ENCODE peak calls at places on chromosomes 3 and 15, in six cellular contexts. Q is brain microvascular endothelial cell, F is neuronal stem cell, W is K562, H is HFF-Myc, S is thyroid gland. C is an unnamed sample.

GRCh38 chr3:113557374-113557773 is 25.0 kb downstream of the SIDT1 start:
- DNase-seq in F (no peak), H (peak), W (no peak), S (no peak), Q (peak), C (no peak)

GRCh38 chr3:123290962-123291361 is 89.2 kb downstream of the SEC22A start:
- DNase-seq in F (no peak), Q (no peak), S (no peak), W (no peak), H (no peak), C (no peak)

GRCh38 chr3:36876181-36876936 is 68.5 kb downstream of the TRANK1 start:
- DNase-seq in S (no peak), H (no peak), Q (no peak), W (peak), F (no peak), C (no peak)

GRCh38 chr3:8488436-8488835 is 13.2 kb upstream of the LMCD1 start:
- DNase-seq in Q (no peak), H (no peak), S (no peak), W (no peak), F (no peak), C (no peak)

GRCh38 chr3:168116279-168116678 is 20.6 kb upstream of the GOLIM4 start:
- DNase-seq in Q (no peak), F (no peak), S (peak), H (no peak), W (peak), C (no peak)

GRCh38 chr3:189270248-189270832 is 98.6 kb downstream of the TPRG1 start:
- DNase-seq in F (no peak), S (peak), Q (peak), H (peak), W (no peak), C (peak)

GRCh38 chr15:62603757-62604156 is 438.7 kb upstream of the C2CD4B start:
- DNase-seq in H (no peak), W (no peak), Q (no peak), S (no peak), F (no peak), C (peak)

GRCh38 chr3:196273655-196274054 is 13.9 kb downstream of the PCYT1A start:
- DNase-seq in F (no peak), Q (no peak), W (no peak), S (no peak), H (no peak), C (no peak)

GRCh38 chr3:55485208-55485791 is 1.8 kb downstream of the WNT5A start:
- DNase-seq in W (peak), F (peak), Q (peak), S (peak), H (no peak), C (peak)

GRCh38 chr3:46901591-46902187 is 24.2 kb downstream of the PTH1R start:
- DNase-seq in S (no peak), F (no peak), W (no peak), Q (no peak), H (no peak), C (no peak)

GRCh38 chr3:28867836-28868235 is 413.0 kb upstream of the RBMS3 start:
- DNase-seq in S (no peak), H (no peak), Q (no peak), F (no peak), W (no peak), C (no peak)

GRCh38 chr3:189133768-189134167 is 38.0 kb upstream of the TPRG1 start:
- DNase-seq in Q (no peak), H (no peak), W (no peak), S (no peak), F (no peak), C (no peak)

GRCh38 chr3:52041118-52041847 is 15.1 kb downstream of the DUSP7 start:
- DNase-seq in H (no peak), F (no peak), W (no peak), Q (no peak), S (no peak), C (no peak)

GRCh38 chr15:47720555-47720954 is 3.2 kb downstream of the SEMA6D start:
- DNase-seq in H (no peak), S (no peak), F (no peak), Q (no peak), W (no peak), C (no peak)
- H3K4me3 ChIP-seq in H (no peak), S (no peak), F (no peak), Q (no peak), W (no peak), C (no peak)

DNA sequence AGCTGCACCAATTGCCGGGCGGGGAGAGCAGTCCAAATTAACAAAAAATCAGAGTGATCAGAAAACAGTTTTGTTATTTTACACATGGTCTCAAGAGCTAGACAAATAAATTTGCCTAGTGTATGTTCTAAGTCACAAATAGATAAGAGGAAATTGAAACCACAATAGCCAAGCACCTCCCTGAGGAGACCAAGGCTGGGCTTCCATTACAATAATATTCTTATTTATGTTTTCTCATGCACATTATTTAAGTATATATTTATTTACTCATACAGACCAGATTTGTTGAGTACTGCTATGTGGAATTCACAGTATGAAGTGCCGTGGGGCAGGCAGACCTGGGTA is 242.3 kb upstream of the ICE2 start:
- DNase-seq in Q (no peak), F (no peak), W (no peak), S (no peak), H (no peak), C (no peak)
- H3K4me3 ChIP-seq in Q (no peak), F (no peak), W (no peak), S (no peak), H (no peak), C (no peak)

GRCh38 chr3:71062037-71062919 is 521.2 kb downstream of the FOXP1 start:
- DNase-seq in H (no peak), S (no peak), W (no peak), Q (no peak), F (no peak), C (no peak)

GRCh38 chr3:71062920-71063767 is 520.4 kb downstream of the FOXP1 start:
- DNase-seq in H (no peak), Q (peak), F (no peak), S (no peak), W (no peak), C (no peak)

GRCh38 chr3:71060536-71060935 is 523.0 kb downstream of the FOXP1 start:
- DNase-seq in H (no peak), F (no peak), S (no peak), W (no peak), Q (no peak), C (no peak)

GRCh38 chr3:71061581-71061980 is 521.9 kb downstream of the FOXP1 start:
- DNase-seq in S (no peak), W (no peak), F (no peak), H (no peak), Q (no peak), C (no peak)

GRCh38 chr3:71061037-71061436 is 522.5 kb downstream of the FOXP1 start:
- DNase-seq in H (no peak), F (no peak), S (no peak), Q (no peak), W (no peak), C (no peak)
- H3K4me3 ChIP-seq in H (no peak), F (no peak), S (no peak), Q (no peak), W (no peak), C (no peak)

GRCh38 chr15:88509964-88510363 is 36.5 kb downstream of the DET1 start:
- DNase-seq in F (no peak), H (no peak), S (no peak), Q (no peak), W (no peak), C (no peak)
- H3K4me3 ChIP-seq in F (no peak), H (no peak), S (no peak), Q (no peak), W (no peak), C (no peak)

GRCh38 chr15:82959423-82959822 is 6.9 kb upstream of the HOMER2 start:
- DNase-seq in S (no peak), W (no peak), Q (no peak), H (no peak), F (no peak), C (no peak)

GRCh38 chr15:82964890-82965289 is 12.4 kb upstream of the HOMER2 start:
- DNase-seq in H (no peak), F (no peak), Q (no peak), W (no peak), S (no peak), C (no peak)

GRCh38 chr15:82960766-82961165 is 8.2 kb upstream of the HOMER2 start:
- DNase-seq in F (no peak), Q (no peak), S (no peak), H (no peak), W (no peak), C (no peak)

GRCh38 chr15:82966671-82967071 is 14.2 kb upstream of the HOMER2 start:
- DNase-seq in H (no peak), Q (no peak), S (no peak), F (no peak), W (no peak), C (no peak)

GRCh38 chr15:82963356-82964341 is 11.1 kb upstream of the HOMER2 start:
- DNase-seq in W (no peak), F (no peak), H (no peak), S (no peak), Q (no peak), C (no peak)
- H3K4me3 ChIP-seq in W (no peak), F (no peak), H (no peak), S (no peak), Q (no peak), C (no peak)

DNA sequence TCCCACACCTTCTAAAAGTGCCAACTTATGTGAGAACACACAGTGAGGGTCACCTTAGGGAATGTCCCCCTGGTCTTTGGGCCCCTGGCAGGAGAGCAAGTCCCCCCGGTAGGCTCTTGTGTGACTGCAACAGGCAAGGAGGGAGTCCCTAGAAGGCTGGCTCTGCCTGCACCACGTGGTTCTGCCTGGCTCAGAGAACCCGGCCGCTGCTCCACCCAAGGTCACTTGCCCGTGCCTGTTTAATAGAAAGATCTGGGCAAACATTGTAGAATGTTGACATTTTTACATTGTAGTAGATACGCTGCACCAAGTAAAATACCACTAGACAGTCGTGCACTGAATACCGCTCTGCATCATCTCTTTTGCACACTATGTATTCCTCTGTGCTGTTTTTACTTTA is 21.9 kb downstream of the GABRA5 start:
- DNase-seq in W (no peak), Q (no peak), S (no peak), H (no peak), F (no peak), C (no peak)
- H3K4me3 ChIP-seq in W (no peak), Q (no peak), S (no peak), H (no peak), F (no peak), C (no peak)

DNA sequence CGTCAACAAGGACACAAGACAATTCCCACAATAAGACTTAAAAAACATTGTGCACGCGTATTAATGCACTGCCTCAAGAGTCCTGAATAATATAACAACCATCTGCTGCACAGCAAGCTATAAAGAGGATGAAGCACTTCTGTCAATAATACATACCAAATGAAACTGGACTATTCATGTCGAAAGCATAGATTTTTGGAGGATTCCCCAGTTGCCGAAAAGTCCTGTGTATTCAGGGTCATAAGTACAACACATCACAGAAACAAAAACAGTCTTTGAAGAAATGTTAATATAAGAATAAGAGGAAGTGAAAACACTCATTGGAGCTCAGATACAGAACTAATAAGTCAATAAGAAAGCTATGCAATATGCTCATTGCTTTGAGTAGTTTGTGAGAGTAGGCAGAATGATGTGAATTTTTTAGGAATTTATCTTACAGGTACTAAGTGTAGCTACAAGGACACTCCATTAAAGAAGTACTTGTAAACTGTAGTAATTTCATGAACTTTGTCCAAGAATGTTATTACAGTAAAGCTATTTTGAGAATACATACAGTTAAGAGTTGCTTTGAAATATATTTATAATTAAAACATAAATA is 31.6 kb downstream of the CBLB start:
- DNase-seq in W (no peak), H (no peak), Q (no peak), F (no peak), S (no peak), C (no peak)
- H3K4me3 ChIP-seq in W (no peak), H (no peak), Q (no peak), F (no peak), S (no peak), C (no peak)

C was measured in colonic mucosa.